ENCODE peak calls at places on chromosomes 7 and 10, in five cellular contexts. G is NCI-H1092 treated with DMSO at 0.1 percent for 48 hours, U is hypothalamus, W is GM06990, Y is fibroblast of the aortic adventitia. J is an unnamed sample.

GRCh38 chr10:13792011-13792410 is 205.2 kb downstream of the PRPF18 start:
- DNase-seq in W (no peak), G (peak), Y (no peak), U (no peak), J (no peak)

GRCh38 chr7:75889826-75890225 is 11.0 kb downstream of the RHBDD2 start:
- DNase-seq in Y (peak), G (no peak), U (no peak), W (no peak), J (no peak)

GRCh38 chr10:118409295-118409694 is 67.2 kb upstream of the FAM204A start:
- DNase-seq in U (no peak), Y (no peak), G (no peak), W (no peak), J (no peak)

GRCh38 chr10:71218046-71218832 is 5.9 kb downstream of the UNC5B start:
- DNase-seq in Y (peak), U (no peak), G (no peak), W (no peak), J (no peak)

GRCh38 chr7:93902777-93903423 is 3.5 kb upstream of the GNGT1 start:
- DNase-seq in W (no peak), Y (peak), U (no peak), G (peak), J (peak)

GRCh38 chr10:47092822-47093221 is 181.6 kb downstream of the PTPN20 start:
- DNase-seq in G (no peak), W (no peak), U (no peak), Y (no peak), J (no peak)

GRCh38 chr7:3200504-3200903 is 100.5 kb upstream of the SDK1 start:
- DNase-seq in Y (peak), G (peak), W (no peak), U (no peak), J (peak)

GRCh38 chr7:949021-949934 is 5.2 kb downstream of the ADAP1 start:
- DNase-seq in U (no peak), G (no peak), Y (no peak), W (no peak), J (no peak)

GRCh38 chr7:36523371-36523953 is 133.8 kb downstream of the ANLN start:
- DNase-seq in Y (no peak), G (no peak), W (no peak), U (no peak), J (no peak)

GRCh38 chr10:2477154-2477553 is 590.2 kb upstream of the PFKP start:
- DNase-seq in W (no peak), U (no peak), Y (no peak), G (peak), J (no peak)

GRCh38 chr7:47327698-47328391 is 254.1 kb downstream of the TNS3 start:
- DNase-seq in G (no peak), U (peak), W (no peak), Y (peak), J (no peak)

GRCh38 chr7:68321776-68322496 is 1276.3 kb upstream of the AUTS2 start:
- DNase-seq in G (peak), W (no peak), Y (no peak), U (no peak), J (no peak)

GRCh38 chr7:24885716-24886115 is 94.3 kb downstream of the OSBPL3 start:
- DNase-seq in Y (no peak), U (no peak), W (no peak), G (no peak), J (no peak)

GRCh38 chr7:22814261-22815208 is 8.1 kb downstream of the TOMM7 start:
- DNase-seq in U (no peak), Y (peak), W (no peak), G (no peak), J (no peak)

GRCh38 chr10:29600821-29601220 is 34.0 kb downstream of the SVIL start:
- DNase-seq in Y (peak), W (no peak), U (no peak), G (no peak), J (no peak)

GRCh38 chr7:107660381-107661080 is at the start of gene SLC26A4:
- DNase-seq in G (no peak), W (peak), Y (no peak), U (no peak), J (peak)

GRCh38 chr10:125004571-125005311 is 62.8 kb downstream of the ZRANB1 start:
- DNase-seq in G (no peak), W (no peak), Y (no peak), U (no peak), J (no peak)

GRCh38 chr7:151089893-151090730 is 3.8 kb downstream of the AGAP3 start:
- DNase-seq in Y (no peak), U (no peak), G (no peak), W (no peak), J (no peak)

GRCh38 chr10:98433881-98434732 is 12.6 kb downstream of the HPS1 start:
- DNase-seq in W (no peak), U (no peak), G (no peak), Y (no peak), J (no peak)